ENCODE peak calls at places on chromosomes 2 and 18, in eight cellular contexts. Q is HTR-8/SVneo; R is neural crest cell; O is HEK293T; Y is gastrocnemius medialis; D is activated T-helper 1 cell treated with anti-CD3 and anti-CD28 coated beads, Interleukin-2, amount 50 U/mL, for 16 hours; I is NCI-H460; N is tibial artery. T is an unnamed sample.

GRCh38 chr2:239025081-239025801 is 177.4 kb downstream of the TWIST2 start:
- DNase-seq in N (no peak), Y (no peak), D (no peak), Q (peak; percentile 15), R (no peak), I (peak; percentile 33), O (no peak), T (no peak)

GRCh38 chr2:102841107-102841840 is 79.4 kb downstream of the TMEM182 start:
- DNase-seq in I (peak; percentile 52), Y (no peak), N (no peak), D (no peak), R (peak; percentile 68), O (peak; percentile 66), Q (peak; percentile 30), T (peak; percentile 57)

GRCh38 chr2:24984912-24985311 is 13.2 kb upstream of the DNAJC27 start:
- DNase-seq in D (no peak), O (no peak), Q (no peak), Y (no peak), I (no peak), N (peak; percentile 25), R (peak; percentile 13), T (no peak)

GRCh38 chr2:240989451-240990265 is 8.8 kb upstream of the SNED1 start:
- DNase-seq in Q (no peak), N (peak; percentile 29), O (peak; percentile 49), R (peak; percentile 42), D (no peak), Y (peak; percentile 43), I (peak; percentile 48), T (peak; percentile 65)

GRCh38 chr2:172311921-172312345 is 115.5 kb upstream of the ITGA6 start:
- DNase-seq in Y (no peak), I (no peak), O (no peak), D (no peak), Q (no peak), R (no peak), N (peak; percentile 29), T (peak; percentile 75)

GRCh38 chr18:35703043-35703688 is 121.6 kb downstream of the GALNT1 start:
- DNase-seq in D (no peak), I (no peak), Q (no peak), O (no peak), R (no peak), Y (no peak), N (no peak), T (peak; percentile 55)

GRCh38 chr18:58285731-58286130 is 241.7 kb downstream of the NEDD4L start:
- DNase-seq in D (no peak), Q (no peak), I (no peak), N (no peak), R (no peak), Y (no peak), O (no peak), T (no peak)

GRCh38 chr2:33859791-33860461 is 260.8 kb upstream of the FAM98A start:
- DNase-seq in R (no peak), I (no peak), O (no peak), Y (no peak), N (no peak), D (no peak), Q (no peak), T (no peak)

GRCh38 chr18:62450546-62451395 is 72.1 kb upstream of the ZCCHC2 start:
- DNase-seq in Q (peak; percentile 68), D (no peak), N (peak; percentile 76), I (peak; percentile 74), O (no peak), Y (peak; percentile 88), R (no peak), T (peak; percentile 85)

GRCh38 chr2:72927619-72928537 is 10.6 kb downstream of the EMX1 start:
- DNase-seq in I (no peak), O (no peak), N (no peak), D (no peak), Q (no peak), Y (no peak), R (no peak), T (no peak)

GRCh38 chr2:5394223-5394622 is 298.0 kb upstream of the SOX11 start:
- DNase-seq in Y (no peak), R (no peak), Q (no peak), D (no peak), I (no peak), O (no peak), N (no peak), T (no peak)

GRCh38 chr2:135815269-135815668 is 21.7 kb downstream of the LCT start:
- DNase-seq in D (no peak), N (no peak), O (no peak), Y (no peak), R (no peak), Q (no peak), I (no peak), T (no peak)